ENCODE peak calls at places on chromosomes 6 and 20, in four cellular contexts. One of them, this sample, is unnamed.

GRCh38 chr6:73341335-73341734 is 12.7 kb downstream of the DPPA5 start:
- DNase-seq in activated gamma-delta T cell: no peak
- DNase-seq in stimulated activated CD4-positive, alpha-beta T cell treated with anti-CD3 and anti-CD28 coated beads, Interleukin-1b, Interleukin-23, amount 100 ng/mL, for 1 hour: no peak
- DNase-seq in mesothelial cell of epicardium: no peak
- DNase-seq in this sample: no peak

GRCh38 chr6:73648166-73648565 is 5.6 kb downstream of the SLC17A5 start:
- DNase-seq in stimulated activated CD4-positive, alpha-beta T cell treated with anti-CD3 and anti-CD28 coated beads, Interleukin-1b, Interleukin-23, amount 100 ng/mL, for 1 hour: no peak
- DNase-seq in mesothelial cell of epicardium: no peak
- DNase-seq in activated gamma-delta T cell: no peak
- DNase-seq in this sample: no peak

GRCh38 chr6:91288741-91289140 is 701.9 kb upstream of the MAP3K7 start:
- DNase-seq in mesothelial cell of epicardium: no peak
- DNase-seq in activated gamma-delta T cell: no peak
- DNase-seq in stimulated activated CD4-positive, alpha-beta T cell treated with anti-CD3 and anti-CD28 coated beads, Interleukin-1b, Interleukin-23, amount 100 ng/mL, for 1 hour: no peak
- DNase-seq in this sample: no peak

GRCh38 chr6:39495023-39495422 is 172.5 kb upstream of the KCNK16 start:
- DNase-seq in activated gamma-delta T cell: no peak
- DNase-seq in mesothelial cell of epicardium: no peak
- DNase-seq in stimulated activated CD4-positive, alpha-beta T cell treated with anti-CD3 and anti-CD28 coated beads, Interleukin-1b, Interleukin-23, amount 100 ng/mL, for 1 hour: no peak
- DNase-seq in this sample: no peak

GRCh38 chr6:57173056-57173885 is 1.1 kb downstream of the BAG2 start:
- DNase-seq in mesothelial cell of epicardium: no peak
- DNase-seq in activated gamma-delta T cell: no peak
- DNase-seq in stimulated activated CD4-positive, alpha-beta T cell treated with anti-CD3 and anti-CD28 coated beads, Interleukin-1b, Interleukin-23, amount 100 ng/mL, for 1 hour: no peak
- DNase-seq in this sample: no peak

GRCh38 chr6:133548409-133548808 is 307.3 kb downstream of the EYA4 start:
- DNase-seq in activated gamma-delta T cell: no peak
- DNase-seq in stimulated activated CD4-positive, alpha-beta T cell treated with anti-CD3 and anti-CD28 coated beads, Interleukin-1b, Interleukin-23, amount 100 ng/mL, for 1 hour: no peak
- DNase-seq in mesothelial cell of epicardium: no peak
- DNase-seq in this sample: no peak

GRCh38 chr6:42150254-42150653 is 7.8 kb upstream of the C6orf132 start:
- DNase-seq in stimulated activated CD4-positive, alpha-beta T cell treated with anti-CD3 and anti-CD28 coated beads, Interleukin-1b, Interleukin-23, amount 100 ng/mL, for 1 hour: no peak
- DNase-seq in mesothelial cell of epicardium: no peak
- DNase-seq in activated gamma-delta T cell: no peak
- DNase-seq in this sample: no peak

GRCh38 chr6:100685747-100686146 is 195.4 kb downstream of the ASCC3 start:
- DNase-seq in activated gamma-delta T cell: no peak
- DNase-seq in stimulated activated CD4-positive, alpha-beta T cell treated with anti-CD3 and anti-CD28 coated beads, Interleukin-1b, Interleukin-23, amount 100 ng/mL, for 1 hour: no peak
- DNase-seq in mesothelial cell of epicardium: no peak
- DNase-seq in this sample: no peak

GRCh38 chr6:134816300-134816699 is 133.6 kb downstream of the ALDH8A1 start:
- DNase-seq in activated gamma-delta T cell: no peak
- DNase-seq in stimulated activated CD4-positive, alpha-beta T cell treated with anti-CD3 and anti-CD28 coated beads, Interleukin-1b, Interleukin-23, amount 100 ng/mL, for 1 hour: no peak
- DNase-seq in mesothelial cell of epicardium: no peak
- DNase-seq in this sample: no peak

GRCh38 chr6:195861-196360 is 96.4 kb upstream of the DUSP22 start:
- DNase-seq in stimulated activated CD4-positive, alpha-beta T cell treated with anti-CD3 and anti-CD28 coated beads, Interleukin-1b, Interleukin-23, amount 100 ng/mL, for 1 hour: no peak
- DNase-seq in activated gamma-delta T cell: no peak
- DNase-seq in mesothelial cell of epicardium: no peak
- DNase-seq in this sample: peak; percentile 74

GRCh38 chr6:74343804-74344203 is 647.8 kb downstream of the CD109 start:
- DNase-seq in activated gamma-delta T cell: no peak
- DNase-seq in stimulated activated CD4-positive, alpha-beta T cell treated with anti-CD3 and anti-CD28 coated beads, Interleukin-1b, Interleukin-23, amount 100 ng/mL, for 1 hour: no peak
- DNase-seq in mesothelial cell of epicardium: no peak
- DNase-seq in this sample: peak; percentile 2

GRCh38 chr6:29014729-29015608 is 9.9 kb upstream of the ZNF311 start:
- DNase-seq in mesothelial cell of epicardium: no peak
- DNase-seq in stimulated activated CD4-positive, alpha-beta T cell treated with anti-CD3 and anti-CD28 coated beads, Interleukin-1b, Interleukin-23, amount 100 ng/mL, for 1 hour: no peak
- DNase-seq in activated gamma-delta T cell: no peak
- DNase-seq in this sample: no peak

GRCh38 chr6:115854866-115855665 is 205.6 kb downstream of the FRK start:
- DNase-seq in mesothelial cell of epicardium: no peak
- DNase-seq in stimulated activated CD4-positive, alpha-beta T cell treated with anti-CD3 and anti-CD28 coated beads, Interleukin-1b, Interleukin-23, amount 100 ng/mL, for 1 hour: no peak
- DNase-seq in activated gamma-delta T cell: no peak
- DNase-seq in this sample: no peak

GRCh38 chr6:139834232-139834631 is 459.8 kb upstream of the CITED2 start:
- DNase-seq in activated gamma-delta T cell: no peak
- DNase-seq in mesothelial cell of epicardium: no peak
- DNase-seq in stimulated activated CD4-positive, alpha-beta T cell treated with anti-CD3 and anti-CD28 coated beads, Interleukin-1b, Interleukin-23, amount 100 ng/mL, for 1 hour: no peak
- DNase-seq in this sample: no peak

GRCh38 chr6:119347466-119348307 is 1.9 kb downstream of the MAN1A1 start:
- DNase-seq in mesothelial cell of epicardium: no peak
- DNase-seq in stimulated activated CD4-positive, alpha-beta T cell treated with anti-CD3 and anti-CD28 coated beads, Interleukin-1b, Interleukin-23, amount 100 ng/mL, for 1 hour: no peak
- DNase-seq in activated gamma-delta T cell: no peak
- DNase-seq in this sample: no peak

GRCh38 chr6:118370722-118371121 is 177.4 kb upstream of the PLN start:
- DNase-seq in stimulated activated CD4-positive, alpha-beta T cell treated with anti-CD3 and anti-CD28 coated beads, Interleukin-1b, Interleukin-23, amount 100 ng/mL, for 1 hour: no peak
- DNase-seq in mesothelial cell of epicardium: no peak
- DNase-seq in activated gamma-delta T cell: no peak
- DNase-seq in this sample: no peak

GRCh38 chr6:38176797-38177751 is 357.5 kb downstream of the ZFAND3 start:
- DNase-seq in stimulated activated CD4-positive, alpha-beta T cell treated with anti-CD3 and anti-CD28 coated beads, Interleukin-1b, Interleukin-23, amount 100 ng/mL, for 1 hour: no peak
- DNase-seq in mesothelial cell of epicardium: no peak
- DNase-seq in activated gamma-delta T cell: no peak
- DNase-seq in this sample: no peak

GRCh38 chr20:419556-420168 is 11.6 kb downstream of the RBCK1 start:
- DNase-seq in mesothelial cell of epicardium: no peak
- DNase-seq in activated gamma-delta T cell: no peak
- DNase-seq in stimulated activated CD4-positive, alpha-beta T cell treated with anti-CD3 and anti-CD28 coated beads, Interleukin-1b, Interleukin-23, amount 100 ng/mL, for 1 hour: no peak
- DNase-seq in this sample: no peak

GRCh38 chr20:25063981-25064380 is 6.0 kb upstream of the ACSS1 start:
- DNase-seq in mesothelial cell of epicardium: no peak
- DNase-seq in stimulated activated CD4-positive, alpha-beta T cell treated with anti-CD3 and anti-CD28 coated beads, Interleukin-1b, Interleukin-23, amount 100 ng/mL, for 1 hour: no peak
- DNase-seq in activated gamma-delta T cell: no peak
- DNase-seq in this sample: no peak

GRCh38 chr20:58893355-58894151 is 41.0 kb downstream of the GNAS start:
- DNase-seq in activated gamma-delta T cell: no peak
- DNase-seq in mesothelial cell of epicardium: no peak
- DNase-seq in stimulated activated CD4-positive, alpha-beta T cell treated with anti-CD3 and anti-CD28 coated beads, Interleukin-1b, Interleukin-23, amount 100 ng/mL, for 1 hour: no peak
- DNase-seq in this sample: no peak

GRCh38 chr20:37956099-37956498 is 53.2 kb downstream of the VSTM2L start:
- DNase-seq in activated gamma-delta T cell: no peak
- DNase-seq in stimulated activated CD4-positive, alpha-beta T cell treated with anti-CD3 and anti-CD28 coated beads, Interleukin-1b, Interleukin-23, amount 100 ng/mL, for 1 hour: no peak
- DNase-seq in mesothelial cell of epicardium: peak; percentile 7
- DNase-seq in this sample: no peak

GRCh38 chr6:16274519-16275229 is 36.3 kb downstream of the GMPR start:
- DNase-seq in activated gamma-delta T cell: no peak
- DNase-seq in stimulated activated CD4-positive, alpha-beta T cell treated with anti-CD3 and anti-CD28 coated beads, Interleukin-1b, Interleukin-23, amount 100 ng/mL, for 1 hour: no peak
- DNase-seq in mesothelial cell of epicardium: no peak
- DNase-seq in this sample: no peak

GRCh38 chr20:14644698-14645097 is 307.3 kb upstream of the FLRT3 start:
- DNase-seq in stimulated activated CD4-positive, alpha-beta T cell treated with anti-CD3 and anti-CD28 coated beads, Interleukin-1b, Interleukin-23, amount 100 ng/mL, for 1 hour: no peak
- DNase-seq in mesothelial cell of epicardium: no peak
- DNase-seq in activated gamma-delta T cell: no peak
- DNase-seq in this sample: no peak

GRCh38 chr6:88119769-88120168 is 46.4 kb downstream of the CNR1 start:
- DNase-seq in mesothelial cell of epicardium: no peak
- DNase-seq in activated gamma-delta T cell: no peak
- DNase-seq in stimulated activated CD4-positive, alpha-beta T cell treated with anti-CD3 and anti-CD28 coated beads, Interleukin-1b, Interleukin-23, amount 100 ng/mL, for 1 hour: no peak
- DNase-seq in this sample: peak; percentile 27

GRCh38 chr6:36028088-36028886 is 679 bp downstream of the MAPK14 start:
- DNase-seq in mesothelial cell of epicardium: peak; percentile 57
- DNase-seq in activated gamma-delta T cell: no peak
- DNase-seq in stimulated activated CD4-positive, alpha-beta T cell treated with anti-CD3 and anti-CD28 coated beads, Interleukin-1b, Interleukin-23, amount 100 ng/mL, for 1 hour: peak; percentile 12
- DNase-seq in this sample: no peak

GRCh38 chr6:159941286-159942113 is 27.4 kb upstream of the IGF2R start:
- DNase-seq in activated gamma-delta T cell: no peak
- DNase-seq in mesothelial cell of epicardium: no peak
- DNase-seq in stimulated activated CD4-positive, alpha-beta T cell treated with anti-CD3 and anti-CD28 coated beads, Interleukin-1b, Interleukin-23, amount 100 ng/mL, for 1 hour: no peak
- DNase-seq in this sample: peak; percentile 59

GRCh38 chr20:43188861-43189613 is 669 bp downstream of the PTPRT start:
- DNase-seq in mesothelial cell of epicardium: no peak
- DNase-seq in stimulated activated CD4-positive, alpha-beta T cell treated with anti-CD3 and anti-CD28 coated beads, Interleukin-1b, Interleukin-23, amount 100 ng/mL, for 1 hour: no peak
- DNase-seq in activated gamma-delta T cell: no peak
- DNase-seq in this sample: no peak

GRCh38 chr20:33000802-33001466 is 3.3 kb downstream of the SUN5 start:
- DNase-seq in stimulated activated CD4-positive, alpha-beta T cell treated with anti-CD3 and anti-CD28 coated beads, Interleukin-1b, Interleukin-23, amount 100 ng/mL, for 1 hour: no peak
- DNase-seq in mesothelial cell of epicardium: no peak
- DNase-seq in activated gamma-delta T cell: no peak
- DNase-seq in this sample: no peak